ENCODE peak calls at places on chromosomes 3 and 15, in nine cellular contexts. Y is heart left ventricle, E is LoVo, X is NCI-H748 treated with DMSO at 0.1 percent for 48 hours, N is small intestine, W is A549, M is NCI-H146, U is tibial artery, R is posterior cingulate gyrus. H is an unnamed sample.

GRCh38 chr15:72782993-72783562 is 480 bp downstream of the ADPGK start:
- DNase-seq in E (no peak), U (peak), W (no peak), M (peak), Y (no peak), X (no peak), N (peak), R (no peak), H (peak)

GRCh38 chr3:46214751-46215352 is 6.7 kb upstream of the CCR1 start:
- DNase-seq in M (no peak), U (no peak), W (peak), E (peak), R (no peak), Y (no peak), N (peak), X (no peak), H (no peak)

GRCh38 chr3:30408105-30408557 is 198.3 kb upstream of the TGFBR2 start:
- DNase-seq in R (no peak), E (no peak), W (no peak), X (no peak), M (no peak), U (no peak), Y (no peak), N (no peak), H (no peak)

GRCh38 chr3:59510576-59510975 is 460.8 kb upstream of the CFAP20DC start:
- DNase-seq in E (no peak), X (no peak), W (no peak), N (no peak), U (no peak), Y (no peak), M (no peak), R (no peak), H (no peak)

GRCh38 chr3:186268616-186269448 is 93.2 kb downstream of the DGKG start:
- DNase-seq in N (no peak), X (no peak), Y (no peak), M (no peak), W (peak), U (no peak), R (no peak), E (no peak), H (no peak)

GRCh38 chr15:69661871-69662667 is 209.5 kb downstream of the RPLP1 start:
- DNase-seq in W (no peak), R (no peak), N (no peak), M (no peak), X (no peak), U (no peak), Y (no peak), E (no peak), H (no peak)

GRCh38 chr3:99319450-99319849 is 318.9 kb upstream of the COL8A1 start:
- DNase-seq in M (no peak), W (no peak), Y (no peak), E (no peak), R (no peak), N (no peak), X (no peak), U (no peak), H (no peak)

GRCh38 chr3:21718943-21719591 is 31.9 kb downstream of the ZNF385D start:
- DNase-seq in W (no peak), E (no peak), N (no peak), U (no peak), M (no peak), R (no peak), Y (no peak), X (no peak), H (no peak)

GRCh38 chr15:83846847-83847246 is 192.9 kb downstream of the ADAMTSL3 start:
- DNase-seq in E (no peak), R (no peak), M (no peak), U (no peak), W (no peak), Y (no peak), N (no peak), X (no peak), H (no peak)

GRCh38 chr15:28114721-28115622 is 15.9 kb upstream of the OCA2 start:
- DNase-seq in M (no peak), N (no peak), W (no peak), Y (no peak), U (no peak), E (no peak), R (no peak), X (no peak), H (no peak)

GRCh38 chr3:196270499-196270898 is 17.0 kb downstream of the PCYT1A start:
- DNase-seq in M (no peak), E (no peak), W (no peak), X (no peak), N (no peak), R (no peak), U (no peak), Y (no peak), H (no peak)

GRCh38 chr3:187955076-187955952 is 198.6 kb upstream of the LPP start:
- DNase-seq in Y (no peak), E (peak), N (peak), M (no peak), U (peak), R (no peak), W (peak), X (no peak), H (peak)

GRCh38 chr15:52040167-52040900 is 21.3 kb downstream of the MAPK6 start:
- DNase-seq in X (no peak), Y (no peak), R (no peak), M (no peak), N (no peak), U (no peak), W (no peak), E (no peak), H (no peak)

GRCh38 chr3:137582484-137582883 is 181.6 kb upstream of the SOX14 start:
- DNase-seq in X (no peak), E (no peak), R (no peak), U (no peak), M (no peak), W (no peak), N (no peak), Y (no peak), H (no peak)

GRCh38 chr15:44289352-44289790 is 852 bp downstream of the GOLM2 start:
- DNase-seq in W (no peak), M (no peak), R (no peak), U (no peak), N (no peak), X (no peak), E (no peak), Y (no peak), H (no peak)

GRCh38 chr3:86772699-86773098 is 218.2 kb downstream of the VGLL3 start:
- DNase-seq in W (no peak), N (no peak), Y (no peak), R (no peak), E (no peak), U (no peak), X (no peak), M (no peak), H (no peak)

GRCh38 chr3:61601831-61602230 is 40.5 kb downstream of the PTPRG start:
- DNase-seq in N (no peak), M (no peak), R (no peak), W (no peak), Y (no peak), U (no peak), E (no peak), X (no peak), H (no peak)

GRCh38 chr15:42494998-42495360 is 455 bp upstream of the SNAP23 start:
- DNase-seq in Y (no peak), M (peak), R (no peak), N (peak), W (peak), E (peak), U (peak), X (no peak), H (peak)